ENCODE peak calls at places on chromosomes 1 and 21, in ten cellular contexts. One of them, this sample, is unnamed.

GRCh38 chr1:116496380-116496779 is 74.4 kb downstream of the CD58 start:
- DNase-seq in CD4-positive, alpha-beta memory T cell: no peak
- DNase-seq in HS-27A: no peak
- DNase-seq in cerebellar cortex: no peak
- DNase-seq in activated T-cell treated with anti-CD3 and anti-CD28 coated beads for 1 hour: no peak
- DNase-seq in A172: no peak
- DNase-seq in GM20000: no peak
- DNase-seq in neural crest cell: no peak
- DNase-seq in Panc1: no peak
- DNase-seq in substantia nigra: no peak
- DNase-seq in this sample: no peak

GRCh38 chr1:116375165-116375883 is 2.3 kb downstream of the ATP1A1 start:
- DNase-seq in A172: no peak
- DNase-seq in cerebellar cortex: peak
- DNase-seq in HS-27A: no peak
- DNase-seq in neural crest cell: no peak
- DNase-seq in substantia nigra: no peak
- DNase-seq in Panc1: no peak
- DNase-seq in CD4-positive, alpha-beta memory T cell: no peak
- DNase-seq in GM20000: no peak
- DNase-seq in activated T-cell treated with anti-CD3 and anti-CD28 coated beads for 1 hour: no peak
- DNase-seq in this sample: no peak

GRCh38 chr1:158527190-158527815 is 26.9 kb downstream of the OR6Y1 start:
- DNase-seq in cerebellar cortex: no peak
- DNase-seq in Panc1: no peak
- DNase-seq in GM20000: no peak
- DNase-seq in activated T-cell treated with anti-CD3 and anti-CD28 coated beads for 1 hour: no peak
- DNase-seq in substantia nigra: no peak
- DNase-seq in neural crest cell: no peak
- DNase-seq in CD4-positive, alpha-beta memory T cell: peak
- DNase-seq in A172: peak
- DNase-seq in HS-27A: no peak
- DNase-seq in this sample: no peak

GRCh38 chr21:17848228-17848627 is 29.1 kb upstream of the C21orf91 start:
- DNase-seq in neural crest cell: no peak
- DNase-seq in CD4-positive, alpha-beta memory T cell: no peak
- DNase-seq in cerebellar cortex: no peak
- DNase-seq in activated T-cell treated with anti-CD3 and anti-CD28 coated beads for 1 hour: no peak
- DNase-seq in Panc1: no peak
- DNase-seq in GM20000: peak
- DNase-seq in substantia nigra: peak
- DNase-seq in HS-27A: peak
- DNase-seq in A172: peak
- DNase-seq in this sample: peak

GRCh38 chr1:202311880-202312635 is 29.7 kb downstream of the UBE2T start:
- DNase-seq in Panc1: no peak
- DNase-seq in activated T-cell treated with anti-CD3 and anti-CD28 coated beads for 1 hour: no peak
- DNase-seq in CD4-positive, alpha-beta memory T cell: no peak
- DNase-seq in substantia nigra: no peak
- DNase-seq in HS-27A: no peak
- DNase-seq in A172: no peak
- DNase-seq in cerebellar cortex: no peak
- DNase-seq in GM20000: no peak
- DNase-seq in neural crest cell: no peak
- DNase-seq in this sample: peak

GRCh38 chr1:247748041-247748440 is at the start of gene OR14A2:
- DNase-seq in neural crest cell: no peak
- DNase-seq in GM20000: no peak
- DNase-seq in A172: no peak
- DNase-seq in cerebellar cortex: no peak
- DNase-seq in HS-27A: no peak
- DNase-seq in CD4-positive, alpha-beta memory T cell: no peak
- DNase-seq in substantia nigra: no peak
- DNase-seq in Panc1: no peak
- DNase-seq in activated T-cell treated with anti-CD3 and anti-CD28 coated beads for 1 hour: no peak
- DNase-seq in this sample: no peak

GRCh38 chr1:245888809-245889208 is 618.3 kb downstream of the SMYD3 start:
- DNase-seq in neural crest cell: no peak
- DNase-seq in CD4-positive, alpha-beta memory T cell: no peak
- DNase-seq in cerebellar cortex: no peak
- DNase-seq in activated T-cell treated with anti-CD3 and anti-CD28 coated beads for 1 hour: no peak
- DNase-seq in Panc1: peak
- DNase-seq in A172: peak
- DNase-seq in substantia nigra: no peak
- DNase-seq in HS-27A: peak
- DNase-seq in GM20000: peak
- DNase-seq in this sample: peak

GRCh38 chr1:17080881-17081280 is 27.0 kb upstream of the SDHB start:
- DNase-seq in cerebellar cortex: peak
- DNase-seq in substantia nigra: no peak
- DNase-seq in neural crest cell: no peak
- DNase-seq in activated T-cell treated with anti-CD3 and anti-CD28 coated beads for 1 hour: no peak
- DNase-seq in Panc1: no peak
- DNase-seq in CD4-positive, alpha-beta memory T cell: no peak
- DNase-seq in A172: no peak
- DNase-seq in HS-27A: no peak
- DNase-seq in GM20000: no peak
- DNase-seq in this sample: no peak

GRCh38 chr1:180632326-180633088 is 685 bp downstream of the XPR1 start:
- DNase-seq in activated T-cell treated with anti-CD3 and anti-CD28 coated beads for 1 hour: peak
- DNase-seq in cerebellar cortex: peak
- DNase-seq in A172: peak
- DNase-seq in GM20000: peak
- DNase-seq in HS-27A: no peak
- DNase-seq in Panc1: no peak
- DNase-seq in neural crest cell: peak
- DNase-seq in CD4-positive, alpha-beta memory T cell: no peak
- DNase-seq in substantia nigra: peak
- DNase-seq in this sample: no peak

GRCh38 chr21:45302082-45303061 is 14.7 kb upstream of the POFUT2 start:
- DNase-seq in GM20000: no peak
- DNase-seq in A172: no peak
- DNase-seq in CD4-positive, alpha-beta memory T cell: peak
- DNase-seq in cerebellar cortex: no peak
- DNase-seq in activated T-cell treated with anti-CD3 and anti-CD28 coated beads for 1 hour: peak
- DNase-seq in neural crest cell: no peak
- DNase-seq in HS-27A: no peak
- DNase-seq in Panc1: no peak
- DNase-seq in substantia nigra: no peak
- DNase-seq in this sample: no peak

GRCh38 chr1:193657552-193657951 is 471.1 kb upstream of the B3GALT2 start:
- DNase-seq in substantia nigra: no peak
- DNase-seq in activated T-cell treated with anti-CD3 and anti-CD28 coated beads for 1 hour: no peak
- DNase-seq in GM20000: no peak
- DNase-seq in Panc1: no peak
- DNase-seq in CD4-positive, alpha-beta memory T cell: no peak
- DNase-seq in HS-27A: no peak
- DNase-seq in A172: no peak
- DNase-seq in cerebellar cortex: no peak
- DNase-seq in neural crest cell: no peak
- DNase-seq in this sample: no peak

GRCh38 chr1:41890841-41891311 is 27.8 kb downstream of the HIVEP3 start:
- DNase-seq in CD4-positive, alpha-beta memory T cell: no peak
- DNase-seq in substantia nigra: peak
- DNase-seq in neural crest cell: no peak
- DNase-seq in GM20000: no peak
- DNase-seq in activated T-cell treated with anti-CD3 and anti-CD28 coated beads for 1 hour: no peak
- DNase-seq in Panc1: no peak
- DNase-seq in A172: peak
- DNase-seq in HS-27A: no peak
- DNase-seq in cerebellar cortex: peak
- DNase-seq in this sample: peak

GRCh38 chr1:36162680-36163079 is 6.7 kb downstream of the MAP7D1 start:
- DNase-seq in substantia nigra: no peak
- DNase-seq in activated T-cell treated with anti-CD3 and anti-CD28 coated beads for 1 hour: no peak
- DNase-seq in A172: no peak
- DNase-seq in cerebellar cortex: no peak
- DNase-seq in Panc1: no peak
- DNase-seq in GM20000: no peak
- DNase-seq in CD4-positive, alpha-beta memory T cell: no peak
- DNase-seq in HS-27A: no peak
- DNase-seq in neural crest cell: no peak
- DNase-seq in this sample: no peak

GRCh38 chr1:79323240-79324025 is 316.9 kb upstream of the ADGRL4 start:
- DNase-seq in activated T-cell treated with anti-CD3 and anti-CD28 coated beads for 1 hour: no peak
- DNase-seq in GM20000: no peak
- DNase-seq in substantia nigra: no peak
- DNase-seq in HS-27A: peak
- DNase-seq in neural crest cell: no peak
- DNase-seq in CD4-positive, alpha-beta memory T cell: no peak
- DNase-seq in Panc1: peak
- DNase-seq in A172: peak
- DNase-seq in cerebellar cortex: no peak
- DNase-seq in this sample: peak

GRCh38 chr1:150267896-150268295 is 920 bp downstream of the APH1A start:
- DNase-seq in GM20000: no peak
- DNase-seq in CD4-positive, alpha-beta memory T cell: no peak
- DNase-seq in substantia nigra: no peak
- DNase-seq in cerebellar cortex: no peak
- DNase-seq in activated T-cell treated with anti-CD3 and anti-CD28 coated beads for 1 hour: no peak
- DNase-seq in neural crest cell: no peak
- DNase-seq in A172: no peak
- DNase-seq in HS-27A: no peak
- DNase-seq in Panc1: no peak
- DNase-seq in this sample: no peak

GRCh38 chr1:181202986-181203555 is 114.6 kb downstream of the IER5 start:
- DNase-seq in activated T-cell treated with anti-CD3 and anti-CD28 coated beads for 1 hour: no peak
- DNase-seq in neural crest cell: no peak
- DNase-seq in GM20000: no peak
- DNase-seq in A172: no peak
- DNase-seq in cerebellar cortex: no peak
- DNase-seq in Panc1: no peak
- DNase-seq in substantia nigra: no peak
- DNase-seq in CD4-positive, alpha-beta memory T cell: no peak
- DNase-seq in HS-27A: no peak
- DNase-seq in this sample: no peak

GRCh38 chr1:78570539-78570938 is 49.7 kb upstream of the IFI44L start:
- DNase-seq in GM20000: no peak
- DNase-seq in cerebellar cortex: no peak
- DNase-seq in HS-27A: no peak
- DNase-seq in CD4-positive, alpha-beta memory T cell: no peak
- DNase-seq in Panc1: no peak
- DNase-seq in activated T-cell treated with anti-CD3 and anti-CD28 coated beads for 1 hour: no peak
- DNase-seq in substantia nigra: no peak
- DNase-seq in neural crest cell: no peak
- DNase-seq in A172: no peak
- DNase-seq in this sample: no peak